ENCODE peak calls at places on chromosomes 13 and 19, in eight cellular contexts. H, Q, D, T, V, S, O and Y are unnamed samples.

GRCh38 chr13:94050686-94051085 is 428.8 kb downstream of the DCT start:
- DNase-seq in H (no peak), Q (no peak), D (no peak), T (no peak), V (no peak), S (no peak), O (no peak), Y (no peak)

GRCh38 chr13:26476111-26476743 is 81.3 kb upstream of the WASF3 start:
- DNase-seq in H (no peak), Q (no peak), D (no peak), T (no peak), V (peak; percentile 66), S (no peak), O (no peak), Y (no peak)

GRCh38 chr13:113448885-113449692 is 4.2 kb downstream of the ADPRHL1 start:
- DNase-seq in H (no peak), Q (no peak), D (no peak), T (peak; percentile 66), V (no peak), S (peak; percentile 96), O (peak; percentile 85), Y (no peak)

GRCh38 chr19:56111601-56112312 is 9.3 kb downstream of the ZNF787 start:
- DNase-seq in H (no peak), Q (no peak), D (peak; percentile 70), T (peak; percentile 31), V (no peak), S (no peak), O (peak; percentile 81), Y (no peak)

GRCh38 chr13:39823063-39823713 is 167.7 kb downstream of the COG6 start:
- DNase-seq in H (no peak), Q (no peak), D (no peak), T (no peak), V (no peak), S (no peak), O (no peak), Y (no peak)

GRCh38 chr13:52969373-52969772 is 59.2 kb upstream of the OLFM4 start:
- DNase-seq in H (no peak), Q (no peak), D (peak; percentile 31), T (no peak), V (no peak), S (no peak), O (no peak), Y (peak; percentile 30)

GRCh38 chr13:38381840-38382239 is 32.2 kb downstream of the UFM1 start:
- DNase-seq in H (no peak), Q (no peak), D (no peak), T (no peak), V (no peak), S (no peak), O (no peak), Y (no peak)

GRCh38 chr13:112899618-112900600 is 69.1 kb upstream of the MCF2L start:
- DNase-seq in H (no peak), Q (no peak), D (no peak), T (no peak), V (no peak), S (no peak), O (no peak), Y (no peak)

GRCh38 chr13:57627663-57628062 is 3.9 kb upstream of the PCDH17 start:
- DNase-seq in H (no peak), Q (peak; percentile 11), D (peak; percentile 54), T (peak; percentile 62), V (peak; percentile 52), S (peak; percentile 28), O (no peak), Y (no peak)

GRCh38 chr19:31470952-31471351 is 121.7 kb upstream of the TSHZ3 start:
- DNase-seq in H (no peak), Q (no peak), D (no peak), T (no peak), V (no peak), S (no peak), O (no peak), Y (no peak)

GRCh38 chr13:77599351-77599750 is 63.8 kb downstream of the SCEL start:
- DNase-seq in H (no peak), Q (no peak), D (peak; percentile 59), T (no peak), V (no peak), S (no peak), O (no peak), Y (no peak)

GRCh38 chr13:114079601-114080536 is 52.6 kb downstream of the RASA3 start:
- DNase-seq in H (no peak), Q (no peak), D (no peak), T (no peak), V (no peak), S (no peak), O (no peak), Y (no peak)

GRCh38 chr13:49791214-49791752 is 1.2 kb downstream of the KPNA3 start:
- DNase-seq in H (no peak), Q (no peak), D (peak; percentile 33), T (peak; percentile 69), V (peak; percentile 55), S (peak; percentile 34), O (peak; percentile 58), Y (peak; percentile 29)

GRCh38 chr19:4098493-4098892 is 25.4 kb downstream of the MAP2K2 start:
- DNase-seq in H (no peak), Q (no peak), D (peak; percentile 58), T (no peak), V (no peak), S (no peak), O (no peak), Y (no peak)

GRCh38 chr13:94139393-94139995 is 340.0 kb downstream of the DCT start:
- DNase-seq in H (no peak), Q (no peak), D (no peak), T (no peak), V (peak; percentile 28), S (no peak), O (no peak), Y (no peak)

GRCh38 chr19:2119916-2120785 is 23.4 kb downstream of the IZUMO4 start:
- DNase-seq in H (no peak), Q (no peak), D (no peak), T (no peak), V (no peak), S (no peak), O (no peak), Y (no peak)

GRCh38 chr19:3336680-3337523 is 29.5 kb upstream of the NFIC start:
- DNase-seq in H (no peak), Q (peak; percentile 72), D (peak; percentile 78), T (peak; percentile 54), V (peak; percentile 60), S (no peak), O (peak; percentile 82), Y (no peak)

GRCh38 chr13:102838273-102838672 is 7.6 kb upstream of the ERCC5 start:
- DNase-seq in H (no peak), Q (no peak), D (no peak), T (no peak), V (no peak), S (no peak), O (no peak), Y (no peak)

GRCh38 chr13:109786457-109787134 is at the start of gene IRS2:
- DNase-seq in H (peak; percentile 99), Q (peak; percentile 96), D (peak; percentile 99), T (peak; percentile 97), V (peak; percentile 96), S (peak; percentile 78), O (peak; percentile 93), Y (no peak)

GRCh38 chr19:34189199-34189916 is 17.1 kb downstream of the LSM14A start:
- DNase-seq in H (no peak), Q (no peak), D (no peak), T (no peak), V (no peak), S (no peak), O (no peak), Y (no peak)

GRCh38 chr19:48403606-48404005 is 10.1 kb downstream of the GRIN2D start:
- DNase-seq in H (peak; percentile 73), Q (peak; percentile 82), D (peak; percentile 76), T (peak; percentile 80), V (peak; percentile 85), S (peak; percentile 70), O (peak; percentile 38), Y (peak; percentile 56)

GRCh38 chr13:73657821-73658540 is 476.2 kb downstream of the KLF12 start:
- DNase-seq in H (no peak), Q (no peak), D (peak; percentile 80), T (no peak), V (peak; percentile 38), S (no peak), O (peak; percentile 44), Y (no peak)

GRCh38 chr13:89923731-89924130 is 1423.8 kb upstream of the MIR17HG start:
- DNase-seq in H (no peak), Q (no peak), D (no peak), T (no peak), V (peak; percentile 76), S (no peak), O (no peak), Y (no peak)

GRCh38 chr13:84487681-84488080 is 605.4 kb upstream of the SLITRK1 start:
- DNase-seq in H (no peak), Q (no peak), D (no peak), T (no peak), V (no peak), S (no peak), O (no peak), Y (no peak)

GRCh38 chr13:90926459-90926858 is 421.0 kb upstream of the MIR17HG start:
- DNase-seq in H (no peak), Q (no peak), D (no peak), T (no peak), V (no peak), S (no peak), O (no peak), Y (no peak)

GRCh38 chr19:43578787-43579186 is 3.2 kb downstream of the PINLYP start:
- DNase-seq in H (no peak), Q (no peak), D (no peak), T (no peak), V (no peak), S (no peak), O (no peak), Y (no peak)

GRCh38 chr19:11513946-11514345 is 8.3 kb upstream of the ZNF653 start:
- DNase-seq in H (no peak), Q (no peak), D (no peak), T (no peak), V (no peak), S (no peak), O (no peak), Y (no peak)

GRCh38 chr19:57512845-57513244 is 13.1 kb downstream of the ZNF773 start:
- DNase-seq in H (no peak), Q (no peak), D (no peak), T (peak; percentile 34), V (peak; percentile 37), S (no peak), O (no peak), Y (peak; percentile 56)

GRCh38 chr13:31394491-31394890 is 194.7 kb downstream of the B3GLCT start:
- DNase-seq in H (no peak), Q (no peak), D (no peak), T (no peak), V (peak; percentile 2), S (peak; percentile 79), O (no peak), Y (peak; percentile 9)

GRCh38 chr13:39527961-39528720 is 74.9 kb downstream of the LHFPL6 start:
- DNase-seq in H (peak; percentile 32), Q (peak; percentile 85), D (peak; percentile 52), T (peak; percentile 46), V (peak; percentile 94), S (no peak), O (no peak), Y (no peak)